ENCODE peak calls at places on chromosomes 13 and 19, in eight cellular contexts. P, U, D, L, O, B, Z and I are unnamed samples.

GRCh38 chr13:21328201-21328600 is 130.9 kb downstream of the ZDHHC20 start:
- DNase-seq in P (no peak), U (no peak), D (no peak), L (no peak), O (no peak), B (peak; percentile 80), Z (no peak), I (no peak)

GRCh38 chr19:40348961-40349507 is 539 bp downstream of the PLD3 start:
- DNase-seq in P (no peak), U (no peak), D (peak; percentile 79), L (peak; percentile 63), O (no peak), B (peak; percentile 34), Z (no peak), I (peak; percentile 25)

GRCh38 chr19:48252625-48253024 is 3.1 kb downstream of the CARD8 start:
- DNase-seq in P (no peak), U (no peak), D (no peak), L (no peak), O (no peak), B (no peak), Z (no peak), I (no peak)

GRCh38 chr19:12202250-12202649 is 39.4 kb downstream of the ZNF136 start:
- DNase-seq in P (no peak), U (peak; percentile 60), D (no peak), L (no peak), O (peak; percentile 60), B (peak; percentile 81), Z (peak; percentile 25), I (no peak)

GRCh38 chr13:21354721-21355120 is 104.4 kb downstream of the ZDHHC20 start:
- DNase-seq in P (no peak), U (no peak), D (no peak), L (no peak), O (no peak), B (no peak), Z (no peak), I (no peak)

GRCh38 chr13:107581009-107581408 is 634.3 kb downstream of the LIG4 start:
- DNase-seq in P (no peak), U (no peak), D (no peak), L (no peak), O (no peak), B (peak; percentile 15), Z (no peak), I (no peak)

GRCh38 chr13:87656311-87656710 is 14.9 kb upstream of the SLITRK5 start:
- DNase-seq in P (no peak), U (no peak), D (peak; percentile 7), L (no peak), O (no peak), B (no peak), Z (no peak), I (no peak)

GRCh38 chr19:38264486-38265212 is at the start of gene SPINT2:
- DNase-seq in P (peak; percentile 55), U (no peak), D (no peak), L (no peak), O (peak; percentile 95), B (peak; percentile 95), Z (no peak), I (no peak)

GRCh38 chr19:38564981-38565685 is 52.6 kb downstream of the MAP4K1 start:
- DNase-seq in P (peak; percentile 51), U (no peak), D (no peak), L (no peak), O (no peak), B (peak; percentile 67), Z (no peak), I (no peak)

GRCh38 chr13:104737713-104738112 is 1671.5 kb upstream of the SLC10A2 start:
- DNase-seq in P (no peak), U (no peak), D (peak; percentile 8), L (no peak), O (no peak), B (no peak), Z (no peak), I (no peak)

GRCh38 chr13:74929436-74929835 is 552.5 kb downstream of the TBC1D4 start:
- DNase-seq in P (no peak), U (no peak), D (peak; percentile 48), L (no peak), O (no peak), B (no peak), Z (no peak), I (no peak)

GRCh38 chr13:81406022-81406421 is 1065.1 kb upstream of the SPRY2 start:
- DNase-seq in P (no peak), U (no peak), D (no peak), L (no peak), O (no peak), B (no peak), Z (no peak), I (no peak)

GRCh38 chr19:35291259-35291658 is 702 bp upstream of the MAG start:
- DNase-seq in P (no peak), U (no peak), D (no peak), L (no peak), O (no peak), B (no peak), Z (no peak), I (no peak)

GRCh38 chr13:36382030-36382429 is 35.8 kb upstream of the SPART start:
- DNase-seq in P (no peak), U (no peak), D (no peak), L (no peak), O (no peak), B (no peak), Z (no peak), I (no peak)

GRCh38 chr19:48445256-48445605 is 552 bp upstream of the GRWD1 start:
- DNase-seq in P (no peak), U (no peak), D (peak; percentile 96), L (peak; percentile 94), O (no peak), B (peak; percentile 84), Z (no peak), I (peak; percentile 92)

GRCh38 chr19:42032428-42032827 is 37.6 kb downstream of the GRIK5 start:
- DNase-seq in P (peak; percentile 1), U (no peak), D (no peak), L (no peak), O (no peak), B (peak; percentile 87), Z (no peak), I (no peak)

GRCh38 chr19:39070888-39071287 is 13.3 kb upstream of the ACP7 start:
- DNase-seq in P (no peak), U (no peak), D (peak; percentile 25), L (no peak), O (no peak), B (no peak), Z (no peak), I (peak; percentile 29)

GRCh38 chr13:19818223-19818842 is 35.6 kb upstream of the PSPC1 start:
- DNase-seq in P (peak; percentile 56), U (peak; percentile 51), D (peak; percentile 11), L (no peak), O (peak; percentile 82), B (peak; percentile 92), Z (peak; percentile 47), I (peak; percentile 8)

GRCh38 chr13:44574466-44574855 is 1.7 kb downstream of the TSC22D1 start:
- DNase-seq in P (no peak), U (no peak), D (peak; percentile 40), L (no peak), O (no peak), B (no peak), Z (no peak), I (no peak)

GRCh38 chr19:29805026-29805925 is 6.5 kb upstream of the CCNE1 start:
- DNase-seq in P (peak; percentile 38), U (no peak), D (peak; percentile 49), L (peak; percentile 41), O (no peak), B (no peak), Z (no peak), I (no peak)

GRCh38 chr19:6022570-6023049 is 44.7 kb upstream of the RANBP3 start:
- DNase-seq in P (no peak), U (peak; percentile 41), D (no peak), L (no peak), O (no peak), B (no peak), Z (no peak), I (no peak)
- TF ChIP-seq CTCF in P (no peak), U (no peak), D (no peak), L (no peak), O (no peak), B (no peak), Z (no peak), I (no peak)

GRCh38 chr19:58547323-58548312 is 3.8 kb downstream of the TRIM28 start:
- DNase-seq in P (no peak), U (no peak), D (no peak), L (no peak), O (no peak), B (no peak), Z (no peak), I (no peak)
- H3K4me3 ChIP-seq in P (no peak overlapping the region), U (no peak overlapping the region), D (no peak overlapping the region), L (peak overlapping the region; percentile 86), O (no peak overlapping the region), B (peak overlapping the region; percentile 99), Z (no peak overlapping the region), I (peak overlapping the region; percentile 5)

GRCh38 chr13:109785892-109786450 is 412 bp downstream of the IRS2 start:
- DNase-seq in P (no peak), U (no peak), D (no peak), L (no peak), O (no peak), B (peak; percentile 21), Z (no peak), I (no peak)
- TF ChIP-seq CTCF in P (no peak), U (no peak), D (no peak), L (no peak), O (no peak), B (no peak), Z (no peak), I (no peak)

DNA sequence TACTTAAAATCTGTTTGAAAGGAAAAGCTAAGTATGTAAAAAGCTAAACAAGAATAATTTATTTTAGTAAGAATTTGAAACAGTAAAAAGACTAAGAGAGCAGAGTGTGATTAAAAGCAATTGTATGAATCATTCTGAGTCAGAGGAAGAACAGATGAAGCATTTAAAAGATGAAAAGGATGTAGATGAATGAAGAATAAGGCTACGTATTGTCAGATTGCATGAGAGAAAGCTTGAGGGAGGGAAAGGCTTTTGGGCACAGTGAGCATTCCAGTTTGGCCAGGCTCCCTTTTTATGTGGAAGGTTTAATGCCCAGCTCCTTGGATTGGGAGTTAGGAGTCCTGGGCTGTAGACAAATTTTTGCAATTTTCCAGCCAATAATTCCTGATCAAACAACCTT is 117.7 kb downstream of the FREM2 start:
- DNase-seq in P (no peak), U (no peak), D (peak; percentile 22), L (no peak), O (no peak), B (peak; percentile 16), Z (no peak), I (no peak)
- H3K4me3 ChIP-seq in P (no peak overlapping the region), U (no peak overlapping the region), D (no peak overlapping the region), L (no peak overlapping the region), O (no peak overlapping the region), B (no peak overlapping the region), Z (no peak overlapping the region), I (no peak overlapping the region)